ENCODE peak calls at places on chromosome 11, in ten cellular contexts. U is activated CD8-positive, alpha-beta memory T cell treated with anti-CD3 and anti-CD28 coated beads, Interleukin-2, amount 10 ng/mL, durations not matched to agents 7 days and 5 days; I is left ventricle myocardium superior; K is activated naive CD8-positive, alpha-beta T cell treated with anti-CD3 and anti-CD28 coated beads, Interleukin-2, amount 50 U/mL, for 24 hours; D is PC-3; C is activated CD8-positive, alpha-beta T cell treated with anti-CD3 and anti-CD28 coated beads for 36 hours; A is aorta; Q is effector memory CD8-positive, alpha-beta T cell; W is body of pancreas; L is left lobe of liver. E is an unnamed sample.

GRCh38 chr11:66555416-66555815 is 8.7 kb downstream of the ACTN3 start:
- ATAC-seq in K (no peak), Q (no peak), C (no peak), U (no peak), I (no peak), D (no peak), L (no peak), A (no peak), W (no peak), E (no peak)

GRCh38 chr11:102287963-102288744 is 29.1 kb upstream of the BIRC3 start:
- ATAC-seq in U (peak), K (peak), D (peak), I (peak), A (peak), L (peak), C (peak), Q (peak), W (peak), E (peak)

GRCh38 chr11:27705873-27706820 is 5.9 kb upstream of the BDNF start:
- ATAC-seq in Q (no peak), I (peak), A (no peak), U (no peak), K (no peak), L (peak), D (no peak), W (no peak), C (peak), E (no peak)

GRCh38 chr11:67484847-67485311 is 2.1 kb downstream of the AIP start:
- ATAC-seq in L (no peak), I (no peak), U (peak), A (no peak), Q (peak), K (peak), C (peak), D (no peak), W (no peak), E (peak)

GRCh38 chr11:1908579-1908978 is 10.9 kb upstream of the TNNT3 start:
- ATAC-seq in U (no peak), Q (no peak), D (no peak), W (no peak), K (no peak), C (no peak), A (no peak), I (peak), L (no peak), E (no peak)

GRCh38 chr11:58186938-58187337 is 1.9 kb upstream of the OR9Q2 start:
- ATAC-seq in L (no peak), I (peak), W (no peak), U (no peak), A (no peak), K (no peak), D (no peak), C (no peak), Q (no peak), E (no peak)

GRCh38 chr11:93729129-93729616 is 12.1 kb downstream of the TAF1D start:
- ATAC-seq in D (peak), A (no peak), C (peak), L (no peak), Q (no peak), I (no peak), W (no peak), U (no peak), K (peak), E (no peak)

GRCh38 chr11:119666463-119667131 is 62.4 kb downstream of the NECTIN1 start:
- ATAC-seq in A (peak), D (peak), K (peak), C (peak), I (peak), U (peak), L (peak), Q (peak), W (peak), E (peak)

GRCh38 chr11:119432484-119433368 is 9.8 kb upstream of the THY1 start:
- ATAC-seq in K (no peak), U (no peak), A (peak), L (no peak), D (peak), C (no peak), Q (no peak), W (peak), I (peak), E (no peak)

GRCh38 chr11:92811341-92811740 is 158.1 kb upstream of the MTNR1B start:
- ATAC-seq in A (no peak), W (no peak), K (no peak), U (no peak), D (no peak), C (no peak), L (no peak), I (no peak), Q (no peak), E (no peak)

GRCh38 chr11:1705121-1706052 is 8.4 kb downstream of the KRTAP5-6 start:
- ATAC-seq in K (peak), I (peak), L (no peak), U (peak), A (no peak), W (peak), C (no peak), D (no peak), Q (peak), E (no peak)

E was measured in stimulated activated memory B cell treated with anti-CD40 and anti-IgM and Interleukin-4, amounts not matched to agents 10 μg/mL and 1 μg/mL and 100 μg/mL, for 72 hours.